ENCODE peak calls at places on chromosomes 2 and 18, in six cellular contexts. J, X, Q, B, S and V are unnamed samples.

GRCh38 chr18:50706199-50706598 is 113.6 kb downstream of the MRO start:
- DNase-seq in J (no peak), X (no peak), Q (no peak), B (no peak), S (no peak), V (no peak)

GRCh38 chr2:1855150-1855549 is 110.8 kb upstream of the PXDN start:
- DNase-seq in J (no peak), X (peak; percentile 91), Q (no peak), B (no peak), S (no peak), V (no peak)

GRCh38 chr2:237664151-237664550 is 36.8 kb downstream of the LRRFIP1 start:
- DNase-seq in J (no peak), X (no peak), Q (no peak), B (no peak), S (no peak), V (no peak)

GRCh38 chr2:129129087-129129486 is 810.4 kb upstream of the HS6ST1 start:
- DNase-seq in J (no peak), X (no peak), Q (no peak), B (no peak), S (no peak), V (no peak)

GRCh38 chr2:123738643-123739042 is 286.4 kb upstream of the CNTNAP5 start:
- DNase-seq in J (no peak), X (no peak), Q (no peak), B (no peak), S (no peak), V (no peak)

GRCh38 chr2:25401307-25402021 is 59.7 kb upstream of the DNMT3A start:
- DNase-seq in J (no peak), X (no peak), Q (no peak), B (no peak), S (no peak), V (no peak)

GRCh38 chr2:190551928-190552327 is 17.4 kb upstream of the NEMP2 start:
- DNase-seq in J (no peak), X (no peak), Q (no peak), B (no peak), S (no peak), V (no peak)

GRCh38 chr18:36406805-36407204 is 109.3 kb downstream of the FHOD3 start:
- DNase-seq in J (no peak), X (peak; percentile 48), Q (no peak), B (no peak), S (no peak), V (no peak)

GRCh38 chr2:24491626-24492282 is 700 bp downstream of the NCOA1 start:
- DNase-seq in J (peak; percentile 75), X (peak; percentile 96), Q (no peak), B (peak; percentile 39), S (no peak), V (peak; percentile 72)

GRCh38 chr18:63286926-63287325 is 32.6 kb downstream of the BCL2 start:
- DNase-seq in J (no peak), X (no peak), Q (no peak), B (no peak), S (no peak), V (no peak)

GRCh38 chr2:85668009-85668856 is at the start of gene SFTPB:
- DNase-seq in J (no peak), X (no peak), Q (no peak), B (no peak), S (no peak), V (no peak)

GRCh38 chr2:170332676-170333402 is 154.9 kb downstream of the MYO3B start:
- DNase-seq in J (no peak), X (no peak), Q (no peak), B (no peak), S (no peak), V (no peak)

GRCh38 chr2:105760639-105761337 is 16.1 kb downstream of the NCK2 start:
- DNase-seq in J (no peak), X (no peak), Q (no peak), B (no peak), S (no peak), V (no peak)

GRCh38 chr18:55141318-55141717 is 182.1 kb upstream of the CCDC68 start:
- DNase-seq in J (no peak), X (no peak), Q (no peak), B (no peak), S (no peak), V (no peak)

GRCh38 chr2:127558911-127559310 is 23.4 kb downstream of the MYO7B start:
- DNase-seq in J (no peak), X (no peak), Q (no peak), B (peak; percentile 13), S (no peak), V (no peak)

GRCh38 chr2:29841386-29842004 is 79.9 kb downstream of the ALK start:
- DNase-seq in J (peak; percentile 65), X (peak; percentile 60), Q (peak; percentile 21), B (no peak), S (peak; percentile 30), V (no peak)

GRCh38 chr2:184875212-184875611 is 276.9 kb downstream of the ZNF804A start:
- DNase-seq in J (no peak), X (no peak), Q (no peak), B (no peak), S (no peak), V (no peak)

GRCh38 chr2:233061007-233061590 is 957 bp downstream of the INPP5D start:
- DNase-seq in J (no peak), X (no peak), Q (no peak), B (peak; percentile 25), S (no peak), V (no peak)

GRCh38 chr2:128450211-128451015 is 131.7 kb upstream of the HS6ST1 start:
- DNase-seq in J (no peak), X (peak; percentile 86), Q (no peak), B (peak; percentile 17), S (no peak), V (peak; percentile 8)

GRCh38 chr18:23115683-23116096 is 19.6 kb upstream of the CABLES1 start:
- DNase-seq in J (no peak), X (no peak), Q (peak; percentile 95), B (no peak), S (peak; percentile 74), V (no peak)

GRCh38 chr18:9575558-9575957 is 38.8 kb downstream of the PPP4R1 start:
- DNase-seq in J (peak; percentile 70), X (peak; percentile 42), Q (peak; percentile 95), B (peak; percentile 85), S (peak; percentile 95), V (peak; percentile 50)

GRCh38 chr2:227657204-227657845 is 9.3 kb upstream of the SCYGR5 start:
- DNase-seq in J (no peak), X (no peak), Q (peak; percentile 37), B (no peak), S (no peak), V (no peak)

GRCh38 chr2:227665189-227665940 is 1.2 kb upstream of the SCYGR5 start:
- DNase-seq in J (no peak), X (no peak), Q (no peak), B (no peak), S (no peak), V (no peak)

GRCh38 chr2:227661827-227662226 is 4.8 kb upstream of the SCYGR5 start:
- DNase-seq in J (no peak), X (no peak), Q (no peak), B (no peak), S (no peak), V (no peak)

GRCh38 chr2:227655454-227655853 is 11.2 kb upstream of the SCYGR5 start:
- DNase-seq in J (no peak), X (no peak), Q (peak; percentile 93), B (no peak), S (peak; percentile 87), V (no peak)

GRCh38 chr2:227661019-227661726 is 5.4 kb upstream of the SCYGR5 start:
- DNase-seq in J (no peak), X (no peak), Q (no peak), B (no peak), S (no peak), V (no peak)
- TF ChIP-seq EP300 in J (no peak), X (no peak), Q (no peak), B (no peak), S (no peak), V (no peak)

DNA sequence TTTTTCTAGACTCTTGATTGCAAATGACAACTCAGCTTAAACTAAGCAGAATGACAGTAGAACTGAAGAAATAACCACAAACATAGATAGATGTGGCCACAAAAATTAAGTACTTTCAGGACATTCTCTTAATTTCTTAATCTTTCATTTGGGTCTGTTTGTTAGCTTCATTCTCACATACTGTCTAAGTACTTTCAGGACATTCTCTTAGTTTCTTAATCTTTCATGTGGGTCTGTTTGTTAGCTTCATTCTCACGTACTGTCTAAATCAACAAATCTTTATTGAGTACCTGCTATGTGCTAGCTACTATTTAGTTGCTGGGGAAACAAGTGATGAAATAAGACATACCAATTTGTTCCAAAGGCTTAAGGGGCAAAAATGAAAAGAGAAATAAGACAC is 35.1 kb downstream of the FAM117B start:
- DNase-seq in J (no peak), X (no peak), Q (no peak), B (no peak), S (no peak), V (no peak)
- H3K4me1 ChIP-seq in J (no peaks in the 10 kb centered on the region), X (peaks cover 7% of the 10 kb centered on the region), Q (no peaks in the 10 kb centered on the region), B (peaks cover 10% of the 10 kb centered on the region), S (peaks cover 16% of the 10 kb centered on the region), V (peaks cover 6% of the 10 kb centered on the region)

GRCh38 chr2:47636176-47636575 is 146.8 kb upstream of the MSH6 start:
- DNase-seq in J (no peak), X (no peak), Q (no peak), B (no peak), S (no peak), V (no peak)
- TF ChIP-seq EP300 in J (no peak), X (no peak), Q (no peak), B (no peak), S (no peak), V (no peak)

GRCh38 chr2:142981069-142981378 is 103.6 kb downstream of the KYNU start:
- DNase-seq in J (no peak), X (no peak), Q (no peak), B (no peak), S (no peak), V (no peak)
- H3K4me1 ChIP-seq in J (no peaks in the 10 kb centered on the region), X (no peaks in the 10 kb centered on the region), Q (peaks cover 70% of the 10 kb centered on the region), B (no peaks in the 10 kb centered on the region), S (peaks cover 32% of the 10 kb centered on the region), V (no peaks in the 10 kb centered on the region)

GRCh38 chr2:135743860-135744259 is 2.2 kb downstream of the UBXN4 start:
- DNase-seq in J (no peak), X (no peak), Q (no peak), B (no peak), S (peak; percentile 40), V (no peak)

GRCh38 chr2:135744761-135745314 is 3.2 kb downstream of the UBXN4 start:
- DNase-seq in J (peak; percentile 27), X (peak; percentile 51), Q (peak; percentile 59), B (no peak), S (peak; percentile 70), V (no peak)

GRCh38 chr2:135741043-135741394 is 636 bp upstream of the UBXN4 start:
- DNase-seq in J (no peak), X (no peak), Q (no peak), B (no peak), S (no peak), V (no peak)

GRCh38 chr2:135742307-135742838 is 718 bp downstream of the UBXN4 start:
- DNase-seq in J (no peak), X (no peak), Q (peak; percentile 54), B (peak; percentile 35), S (peak; percentile 65), V (no peak)

GRCh38 chr2:135741395-135742306 is at the start of gene UBXN4:
- DNase-seq in J (peak; percentile 91), X (peak; percentile 93), Q (peak; percentile 99), B (peak; percentile 97), S (peak; percentile 99), V (peak; percentile 97)
- TF ChIP-seq EP300 in J (no peak), X (no peak), Q (no peak), B (peak; percentile 19), S (no peak), V (no peak)

GRCh38 chr2:205686231-205687017 is 4.1 kb downstream of the NRP2 start:
- DNase-seq in J (no peak), X (peak; percentile 69), Q (no peak), B (no peak), S (no peak), V (no peak)
- H3K4me1 ChIP-seq in J (peaks cover 17% of the 10 kb centered on the region), X (peaks cover 33% of the 10 kb centered on the region), Q (peaks cover 63% of the 10 kb centered on the region), B (peaks cover 77% of the 10 kb centered on the region), S (no peaks in the 10 kb centered on the region), V (peaks cover 24% of the 10 kb centered on the region)